ENCODE peak calls at places on chromosomes 5 and 9, in six cellular contexts. E, S, M, A, I and C are unnamed samples.

GRCh38 chr9:92208693-92209524 is 84.6 kb downstream of the IARS1 start:
- DNase-seq in E (no peak), S (no peak), M (no peak), A (no peak), I (no peak), C (no peak)

GRCh38 chr9:121766081-121766683 is 114.7 kb downstream of the DAB2IP start:
- DNase-seq in E (no peak), S (no peak), M (no peak), A (no peak), I (no peak), C (no peak)

GRCh38 chr5:115461093-115461492 is 83.5 kb downstream of the FEM1C start:
- DNase-seq in E (no peak), S (no peak), M (no peak), A (no peak), I (peak), C (no peak)

GRCh38 chr5:7717691-7718090 is 133.2 kb downstream of the CFAP90 start:
- DNase-seq in E (no peak), S (no peak), M (no peak), A (no peak), I (no peak), C (no peak)

GRCh38 chr5:134545070-134545868 is 19.8 kb downstream of the JADE2 start:
- DNase-seq in E (peak), S (no peak), M (no peak), A (no peak), I (no peak), C (no peak)

GRCh38 chr9:6405371-6405770 is 7.6 kb upstream of the UHRF2 start:
- DNase-seq in E (no peak), S (no peak), M (no peak), A (no peak), I (no peak), C (no peak)

GRCh38 chr5:31680528-31680927 is 41.6 kb downstream of the PDZD2 start:
- DNase-seq in E (no peak), S (no peak), M (no peak), A (no peak), I (no peak), C (no peak)

GRCh38 chr9:37575511-37575914 is 667 bp downstream of the FBXO10 start:
- DNase-seq in E (no peak), S (peak), M (no peak), A (no peak), I (no peak), C (no peak)

GRCh38 chr9:113306566-113306965 is 3.4 kb upstream of the RNF183 start:
- DNase-seq in E (no peak), S (no peak), M (no peak), A (no peak), I (no peak), C (no peak)

GRCh38 chr9:136880651-136881050 is 5.7 kb upstream of the TRAF2 start:
- DNase-seq in E (no peak), S (peak), M (no peak), A (no peak), I (no peak), C (no peak)

GRCh38 chr5:87099246-87099914 is 168.3 kb upstream of the RASA1 start:
- DNase-seq in E (no peak), S (peak), M (no peak), A (peak), I (no peak), C (no peak)

GRCh38 chr5:5544094-5544663 is 121.7 kb downstream of the ICE1 start:
- DNase-seq in E (no peak), S (no peak), M (no peak), A (no peak), I (no peak), C (no peak)

GRCh38 chr9:124699575-124699974 is 71.5 kb downstream of the NR6A1 start:
- DNase-seq in E (no peak), S (no peak), M (no peak), A (no peak), I (no peak), C (no peak)

GRCh38 chr9:106916491-106917235 is 53.7 kb downstream of the ZNF462 start:
- DNase-seq in E (no peak), S (no peak), M (no peak), A (peak), I (peak), C (peak)

GRCh38 chr9:33220681-33221567 is 19.0 kb upstream of the SPINK4 start:
- DNase-seq in E (no peak), S (no peak), M (no peak), A (no peak), I (no peak), C (no peak)

GRCh38 chr5:136195971-136196577 is 3.1 kb upstream of the SMIM32 start:
- DNase-seq in E (no peak), S (no peak), M (no peak), A (no peak), I (peak), C (no peak)

GRCh38 chr5:74543162-74543995 is 97.1 kb downstream of the ENC1 start:
- DNase-seq in E (no peak), S (peak), M (no peak), A (peak), I (peak), C (peak)

GRCh38 chr5:10519729-10520128 is 44.1 kb upstream of the ANKRD33B start:
- DNase-seq in E (peak), S (no peak), M (no peak), A (no peak), I (no peak), C (no peak)

GRCh38 chr5:10555134-10555733 is 8.6 kb upstream of the ANKRD33B start:
- DNase-seq in E (no peak), S (no peak), M (no peak), A (peak), I (peak), C (peak)

GRCh38 chr5:13763719-13764118 is 180.8 kb downstream of the DNAH5 start:
- DNase-seq in E (no peak), S (no peak), M (no peak), A (no peak), I (no peak), C (no peak)

GRCh38 chr5:179257190-179257741 is 88.0 kb downstream of the ADAMTS2 start:
- DNase-seq in E (peak), S (no peak), M (no peak), A (no peak), I (no peak), C (no peak)

GRCh38 chr9:37984672-37985611 is 81.0 kb upstream of the SLC25A51 start:
- DNase-seq in E (no peak), S (no peak), M (no peak), A (no peak), I (no peak), C (no peak)

GRCh38 chr5:40736103-40736875 is 19.5 kb downstream of the TTC33 start:
- DNase-seq in E (no peak), S (no peak), M (no peak), A (no peak), I (no peak), C (no peak)

GRCh38 chr5:95620030-95620869 is at the start of gene GPR150:
- DNase-seq in E (peak), S (peak), M (no peak), A (peak), I (no peak), C (no peak)

GRCh38 chr9:72981433-72981832 is 28.6 kb upstream of the ALDH1A1 start:
- DNase-seq in E (no peak), S (no peak), M (no peak), A (no peak), I (no peak), C (no peak)

GRCh38 chr5:126575644-126576043 is 19.4 kb downstream of the ALDH7A1 start:
- DNase-seq in E (no peak), S (no peak), M (no peak), A (no peak), I (no peak), C (no peak)

GRCh38 chr9:71446499-71447411 is 321.6 kb downstream of the CEMIP2 start:
- DNase-seq in E (no peak), S (peak), M (no peak), A (peak), I (peak), C (peak)
- TF ChIP-seq CTCF in E (no peak), S (peak), M (no peak), A (no peak), I (peak), C (peak)

GRCh38 chr9:20990867-20991266 is 40.6 kb downstream of the HACD4 start:
- DNase-seq in E (no peak), S (no peak), M (no peak), A (no peak), I (no peak), C (no peak)
- TF ChIP-seq CTCF in E (no peak), S (no peak), M (no peak), A (no peak), I (no peak), C (no peak)

GRCh38 chr9:126663661-126664072 is 49.9 kb downstream of the LMX1B start:
- DNase-seq in E (no peak), S (no peak), M (no peak), A (no peak), I (no peak), C (no peak)

GRCh38 chr9:126664893-126665695 is 51.4 kb downstream of the LMX1B start:
- DNase-seq in E (no peak), S (no peak), M (no peak), A (peak), I (no peak), C (no peak)

GRCh38 chr9:126661122-126661520 is 47.4 kb downstream of the LMX1B start:
- DNase-seq in E (no peak), S (no peak), M (no peak), A (no peak), I (no peak), C (no peak)

GRCh38 chr9:126658964-126659555 is 45.3 kb downstream of the LMX1B start:
- DNase-seq in E (no peak), S (no peak), M (no peak), A (no peak), I (no peak), C (no peak)

GRCh38 chr9:126661521-126662251 is 48.0 kb downstream of the LMX1B start:
- DNase-seq in E (no peak), S (peak), M (no peak), A (peak), I (no peak), C (peak)
- TF ChIP-seq CTCF in E (no peak), S (peak), M (no peak), A (no peak), I (peak), C (peak)

DNA sequence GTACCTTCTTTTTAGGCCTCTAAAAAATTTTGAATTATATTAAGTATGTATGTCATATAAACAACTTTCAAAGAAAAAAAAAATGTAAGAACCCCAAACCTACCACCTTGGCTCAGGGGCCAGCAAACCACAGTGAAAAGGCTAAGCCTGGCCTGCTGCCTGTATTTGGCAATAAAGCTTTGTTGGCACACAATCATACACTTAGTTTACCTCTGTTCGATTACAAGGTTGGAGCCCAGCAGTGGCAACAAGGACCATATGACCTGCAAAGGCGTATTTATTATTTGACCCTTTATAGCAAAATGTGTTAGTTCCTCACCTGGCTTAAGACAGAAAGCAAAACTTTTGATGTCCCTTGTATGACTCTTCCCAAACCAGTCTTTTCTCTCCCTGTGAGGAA is 282.8 kb downstream of the DENND1A start:
- DNase-seq in E (no peak), S (no peak), M (no peak), A (no peak), I (no peak), C (no peak)
- TF ChIP-seq CTCF in E (no peak), S (no peak), M (no peak), A (no peak), I (no peak), C (no peak)

DNA sequence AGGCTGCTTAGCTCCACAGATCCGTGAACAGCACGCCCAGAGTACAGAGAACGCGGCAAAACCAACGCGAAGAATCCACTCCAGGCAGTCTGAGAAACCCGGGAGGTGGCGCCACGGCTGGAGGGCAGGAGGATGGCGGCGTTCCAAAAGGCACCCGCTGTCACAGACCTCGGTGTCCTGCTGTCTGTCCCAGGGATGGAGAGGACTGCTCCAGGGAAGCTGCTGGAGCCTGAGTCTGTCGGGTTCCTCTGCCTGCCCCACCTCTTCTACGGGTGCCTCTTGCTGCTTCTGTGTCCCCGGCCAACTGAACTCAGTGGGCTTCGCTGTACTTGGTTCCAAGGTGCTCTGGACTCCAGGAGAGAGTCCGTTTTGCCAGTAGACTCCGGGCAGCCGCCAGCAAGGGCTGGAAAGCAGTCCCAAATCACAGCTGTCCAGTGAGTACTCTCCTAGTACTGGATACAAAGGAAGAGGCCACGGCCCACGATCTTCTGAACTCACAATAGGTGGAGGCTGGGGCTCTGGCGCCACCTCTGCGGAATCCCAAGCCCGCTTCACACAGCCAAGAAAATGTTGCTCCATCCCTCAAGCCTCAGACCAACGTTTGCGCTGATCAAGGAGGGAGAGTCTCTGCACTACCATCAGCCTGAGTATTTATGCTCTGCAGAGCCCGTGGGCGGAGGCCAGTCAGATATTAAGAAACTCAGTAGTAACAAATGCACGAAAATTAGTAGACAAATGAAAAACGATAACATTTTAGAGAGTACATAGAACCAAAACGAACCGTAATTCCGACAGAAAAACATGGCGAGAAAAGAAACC is 442 bp downstream of the ANXA2R start:
- DNase-seq in E (peak), S (peak), M (peak), A (peak), I (no peak), C (no peak)
- TF ChIP-seq CTCF in E (no peak), S (peak), M (no peak), A (no peak), I (peak), C (peak)